ENCODE peak calls at places on chromosomes 7 and 10, in nine cellular contexts. Z, R, A, J, G, C, Y, D and O are unnamed samples.

GRCh38 chr7:16071246-16071857 is 350.0 kb downstream of the CRPPA start:
- DNase-seq in A (peak), R (peak), C (peak), J (peak), Z (peak), D (peak), Y (no peak), G (peak), O (no peak)

GRCh38 chr7:36096460-36097095 is 56.5 kb upstream of the EEPD1 start:
- DNase-seq in A (no peak), G (no peak), Y (peak), J (no peak), D (no peak), R (no peak), Z (no peak), C (no peak), O (no peak)

GRCh38 chr7:129362528-129362927 is 71.7 kb upstream of the STRIP2 start:
- DNase-seq in D (no peak), C (no peak), J (no peak), Z (no peak), R (no peak), A (no peak), Y (no peak), G (no peak), O (no peak)

GRCh38 chr10:71647526-71648354 is 71.8 kb downstream of the C10orf105 start:
- DNase-seq in J (peak), A (no peak), R (peak), C (no peak), G (no peak), Z (no peak), Y (no peak), D (no peak), O (no peak)

GRCh38 chr7:35647171-35647574 is 47.8 kb downstream of the HERPUD2 start:
- DNase-seq in C (no peak), D (no peak), R (no peak), G (no peak), Y (no peak), A (no peak), J (no peak), Z (peak), O (no peak)

GRCh38 chr7:15168489-15168888 is 265.9 kb upstream of the DGKB start:
- DNase-seq in J (peak), R (no peak), C (no peak), D (no peak), Y (no peak), A (no peak), G (no peak), Z (no peak), O (no peak)

GRCh38 chr7:100191775-100192174 is 14.1 kb downstream of the STAG3 start:
- DNase-seq in R (peak), G (no peak), D (no peak), Y (no peak), A (no peak), Z (peak), J (peak), C (peak), O (no peak)

GRCh38 chr10:32050145-32050544 is 6.1 kb downstream of the KIF5B start:
- DNase-seq in R (no peak), G (no peak), A (no peak), D (no peak), Y (no peak), C (peak), J (no peak), Z (no peak), O (no peak)

GRCh38 chr10:116990276-116990800 is 14.6 kb downstream of the SHTN1 start:
- DNase-seq in D (no peak), A (no peak), Y (no peak), Z (no peak), R (no peak), C (no peak), J (no peak), G (no peak), O (no peak)

GRCh38 chr7:3112499-3113134 is 69.0 kb upstream of the CARD11 start:
- DNase-seq in C (no peak), D (no peak), G (peak), Z (no peak), R (no peak), J (no peak), Y (peak), A (no peak), O (no peak)

GRCh38 chr7:150565239-150565638 is 2.0 kb upstream of the GIMAP4 start:
- DNase-seq in Z (no peak), R (no peak), D (no peak), A (no peak), C (no peak), J (no peak), Y (no peak), G (no peak), O (no peak)

GRCh38 chr10:24223953-24224352 is 15.0 kb downstream of the KIAA1217 start:
- DNase-seq in C (no peak), Y (no peak), D (no peak), Z (peak), R (peak), J (no peak), G (no peak), A (no peak), O (no peak)

GRCh38 chr10:110530131-110530831 is 32.6 kb downstream of the DUSP5 start:
- DNase-seq in D (no peak), C (peak), G (no peak), A (peak), R (peak), Z (peak), Y (peak), J (peak), O (no peak)

GRCh38 chr10:112811741-112812551 is 138.1 kb upstream of the TCF7L2 start:
- DNase-seq in R (peak), Y (peak), Z (peak), G (no peak), C (peak), J (peak), A (peak), D (no peak), O (peak)

GRCh38 chr7:18212308-18212707 is 184.7 kb upstream of the PRPS1L1 start:
- DNase-seq in G (no peak), Z (peak), A (no peak), R (peak), D (no peak), Y (no peak), J (peak), C (no peak), O (no peak)

GRCh38 chr10:121498071-121498470 is 100.2 kb downstream of the FGFR2 start:
- DNase-seq in C (no peak), J (no peak), A (no peak), R (no peak), Z (no peak), G (no peak), Y (no peak), D (no peak), O (no peak)

GRCh38 chr7:157482517-157483120 is 145.8 kb downstream of the DNAJB6 start:
- DNase-seq in Y (peak), A (no peak), G (no peak), C (no peak), D (no peak), J (peak), Z (no peak), R (no peak), O (no peak)

GRCh38 chr7:36911788-36912187 is 187.5 kb upstream of the AOAH start:
- DNase-seq in R (no peak), A (no peak), C (peak), Y (no peak), G (no peak), J (no peak), D (no peak), Z (no peak), O (no peak)

GRCh38 chr10:930415-931325 is 835 bp downstream of the LARP4B start:
- DNase-seq in J (peak), G (peak), C (peak), A (no peak), Y (peak), R (peak), D (peak), Z (peak), O (no peak)

GRCh38 chr7:76333388-76334101 is 25.2 kb downstream of the YWHAG start:
- DNase-seq in C (no peak), G (no peak), A (no peak), J (no peak), Z (peak), R (no peak), D (no peak), Y (no peak), O (no peak)

GRCh38 chr7:149885191-149886017 is 11.6 kb downstream of the ATP6V0E2 start:
- DNase-seq in D (no peak), R (no peak), A (no peak), Z (peak), Y (peak), C (peak), G (no peak), J (no peak), O (no peak)

GRCh38 chr7:158700008-158700407 is 4.6 kb downstream of the NCAPG2 start:
- DNase-seq in C (no peak), A (no peak), G (no peak), R (no peak), J (no peak), Y (no peak), Z (no peak), D (no peak), O (no peak)

GRCh38 chr7:1854521-1855395 is 184.7 kb downstream of the ELFN1 start:
- DNase-seq in A (no peak), D (no peak), J (peak), Z (no peak), C (no peak), Y (peak), R (no peak), G (no peak), O (no peak)

GRCh38 chr7:18590259-18590658 is 94.7 kb downstream of the HDAC9 start:
- DNase-seq in D (no peak), A (no peak), C (no peak), Y (no peak), G (no peak), R (no peak), Z (no peak), J (peak), O (no peak)

GRCh38 chr7:131110294-131111080 is 217.2 kb upstream of the MKLN1 start:
- DNase-seq in D (no peak), A (no peak), G (no peak), J (peak), R (peak), Y (no peak), Z (peak), C (peak), O (no peak)

GRCh38 chr7:130886438-130887135 is 152.6 kb upstream of the KLF14 start:
- DNase-seq in Y (no peak), A (no peak), C (no peak), G (no peak), R (no peak), Z (no peak), J (peak), D (no peak), O (no peak)

GRCh38 chr7:41403291-41403690 is 299.6 kb downstream of the INHBA start:
- DNase-seq in J (no peak), R (no peak), G (no peak), A (no peak), Z (no peak), D (no peak), Y (no peak), C (peak), O (no peak)

GRCh38 chr7:82839555-82839954 is 323.1 kb downstream of the PCLO start:
- DNase-seq in D (no peak), J (no peak), A (no peak), R (no peak), Y (no peak), G (no peak), C (no peak), Z (no peak), O (no peak)

GRCh38 chr7:108407674-108408073 is 48.6 kb downstream of the NRCAM start:
- DNase-seq in R (no peak), Y (no peak), J (no peak), A (no peak), C (no peak), G (no peak), Z (no peak), D (no peak), O (no peak)

GRCh38 chr7:102140952-102141370 is 145.7 kb upstream of the SH2B2 start:
- DNase-seq in C (no peak), D (peak), J (no peak), Z (no peak), Y (no peak), R (no peak), G (no peak), A (no peak), O (no peak)

GRCh38 chr10:100734295-100735086 is 10.9 kb upstream of the PAX2 start:
- DNase-seq in G (no peak), C (no peak), D (no peak), J (no peak), A (no peak), Z (no peak), Y (no peak), R (no peak), O (no peak)

GRCh38 chr10:102775201-102775972 is 31.6 kb downstream of the WBP1L start:
- DNase-seq in Y (no peak), J (no peak), C (no peak), G (no peak), D (no peak), A (no peak), R (peak), Z (peak), O (peak)

GRCh38 chr7:116492654-116493109 is 6.9 kb upstream of the CAV2 start:
- DNase-seq in J (no peak), R (no peak), C (no peak), Z (no peak), Y (no peak), A (no peak), D (no peak), G (no peak), O (no peak)

GRCh38 chr7:97015787-97016391 is 8.7 kb downstream of the DLX5 start:
- DNase-seq in G (no peak), R (no peak), Y (no peak), A (no peak), C (no peak), D (no peak), J (no peak), Z (no peak), O (no peak)

GRCh38 chr7:90728568-90728967 is 132.4 kb downstream of the CDK14 start:
- DNase-seq in Y (no peak), J (no peak), A (no peak), C (no peak), R (no peak), Z (no peak), D (no peak), G (no peak), O (no peak)
- H3K4me3 ChIP-seq in Y (no peak), J (no peak), A (no peak), C (no peak), R (no peak), Z (no peak), D (peak), G (no peak), O (no peak)

GRCh38 chr10:15442056-15442455 is 71.0 kb upstream of the FAM171A1 start:
- DNase-seq in Y (no peak), A (no peak), C (no peak), G (no peak), Z (no peak), R (no peak), J (no peak), D (no peak), O (no peak)

GRCh38 chr10:15440204-15440711 is 69.2 kb upstream of the FAM171A1 start:
- DNase-seq in C (no peak), A (no peak), Z (no peak), R (no peak), J (no peak), Y (no peak), D (no peak), G (no peak), O (no peak)

GRCh38 chr10:15436696-15437095 is 65.6 kb upstream of the FAM171A1 start:
- DNase-seq in G (no peak), Y (no peak), J (no peak), A (no peak), C (peak), D (no peak), R (peak), Z (peak), O (no peak)

GRCh38 chr10:15444105-15445021 is 73.3 kb upstream of the FAM171A1 start:
- DNase-seq in Y (no peak), A (no peak), D (no peak), C (no peak), Z (no peak), J (no peak), R (no peak), G (no peak), O (no peak)

DNA sequence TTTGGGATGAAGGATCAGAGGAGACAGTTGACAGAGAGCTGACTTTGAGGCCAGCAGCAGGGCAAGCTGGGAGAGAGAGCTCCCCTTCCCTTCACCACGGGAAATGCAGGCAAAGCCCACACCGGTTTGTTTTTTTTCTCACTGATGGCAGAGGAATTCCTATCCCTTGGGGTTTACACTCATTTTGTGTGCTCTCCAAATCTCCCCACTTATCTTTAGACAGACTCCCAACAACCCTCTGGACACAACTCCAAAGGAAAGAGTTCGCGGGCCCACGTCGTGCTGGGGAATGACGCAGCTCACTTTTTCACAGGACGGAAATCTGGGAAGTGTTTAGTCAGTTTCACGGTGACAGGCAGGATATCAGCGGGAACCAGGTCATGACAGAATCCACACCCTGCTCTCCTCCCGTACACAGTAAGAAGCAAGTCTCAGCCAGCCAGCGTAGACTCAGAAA is 68.3 kb upstream of the FAM171A1 start:
- DNase-seq in G (no peak), D (no peak), Z (peak), A (no peak), J (peak), R (peak), Y (no peak), C (peak), O (no peak)
- H3K4me3 ChIP-seq in G (no peak), D (no peak), Z (peak), A (no peak), J (peak), R (peak), Y (no peak), C (peak), O (peak)

GRCh38 chr7:47475880-47476227 is 106.1 kb downstream of the TNS3 start:
- DNase-seq in D (no peak), Z (no peak), J (no peak), G (no peak), R (no peak), Y (no peak), C (no peak), A (no peak), O (no peak)
- H3K4me3 ChIP-seq in D (no peak), Z (no peak), J (no peak), G (no peak), R (no peak), Y (no peak), C (no peak), A (peak), O (no peak)

GRCh38 chr7:54664235-54665228 is 94.5 kb downstream of the SEC61G start:
- DNase-seq in Y (no peak), D (peak), J (peak), G (no peak), C (peak), R (peak), A (no peak), Z (peak), O (no peak)

GRCh38 chr7:54662701-54663100 is 96.3 kb downstream of the SEC61G start:
- DNase-seq in D (no peak), G (no peak), R (no peak), C (no peak), Y (no peak), Z (no peak), J (no peak), A (no peak), O (no peak)

GRCh38 chr7:54663603-54664234 is 95.3 kb downstream of the SEC61G start:
- DNase-seq in R (no peak), Y (no peak), G (no peak), C (no peak), D (no peak), J (peak), Z (no peak), A (no peak), O (no peak)

GRCh38 chr7:54663186-54663585 is 95.8 kb downstream of the SEC61G start:
- DNase-seq in R (no peak), C (no peak), A (no peak), J (no peak), G (no peak), Z (no peak), D (no peak), Y (no peak), O (no peak)
- H3K4me3 ChIP-seq in R (no peak), C (no peak), A (no peak), J (no peak), G (no peak), Z (no peak), D (no peak), Y (no peak), O (no peak)

GRCh38 chr7:30502470-30503251 is 2.0 kb downstream of the GGCT start:
- DNase-seq in D (no peak), Z (no peak), Y (no peak), J (no peak), R (no peak), A (no peak), C (no peak), G (no peak), O (no peak)
- H3K4me3 ChIP-seq in D (no peak), Z (no peak), Y (no peak), J (no peak), R (peak), A (peak), C (peak), G (no peak), O (no peak)

GRCh38 chr10:21510218-21511070 is 15.0 kb downstream of the SKIDA1 start:
- DNase-seq in G (no peak), Y (no peak), D (no peak), Z (peak), A (no peak), J (peak), C (peak), R (no peak), O (no peak)
- H3K4me3 ChIP-seq in G (no peak), Y (no peak), D (no peak), Z (peak), A (no peak), J (peak), C (peak), R (peak), O (peak)

DNA sequence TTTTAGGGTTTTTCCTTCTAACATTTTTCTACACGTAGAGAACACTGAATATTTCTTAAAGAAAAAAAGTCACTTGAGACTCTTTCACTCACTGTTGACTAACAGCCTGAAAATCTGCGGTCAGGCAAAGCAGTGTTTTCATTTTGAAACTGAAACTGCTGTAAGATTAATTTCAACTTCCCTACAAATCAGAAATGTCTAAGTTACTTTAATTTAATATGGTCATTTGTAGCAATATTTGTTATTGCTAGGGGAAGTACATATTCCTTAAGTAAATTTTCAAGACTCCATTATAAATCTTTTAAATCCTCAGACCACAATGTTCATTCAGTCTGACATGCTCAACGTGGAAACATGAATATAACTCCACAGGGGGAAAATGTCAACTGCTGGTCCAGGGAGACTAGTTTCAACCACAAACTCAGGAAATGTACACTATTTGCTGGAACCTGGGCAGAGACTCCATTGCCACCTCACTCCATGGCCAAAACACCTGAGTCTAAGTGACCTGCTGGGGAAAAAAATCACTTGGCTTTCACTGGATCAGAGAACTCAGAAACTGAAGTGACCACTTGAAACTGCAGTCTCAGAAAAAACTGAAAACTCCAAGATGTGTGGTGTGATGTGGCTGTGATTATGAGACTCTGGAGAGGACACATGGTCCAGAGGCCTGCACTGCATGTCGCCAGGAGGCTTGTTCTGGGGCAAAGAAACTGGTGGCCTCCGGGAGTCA is 161.2 kb downstream of the TAX1BP1 start:
- DNase-seq in A (no peak), C (peak), Y (no peak), Z (peak), R (peak), G (peak), J (peak), D (peak), O (peak)
- H3K4me3 ChIP-seq in A (no peak), C (peak), Y (no peak), Z (peak), R (peak), G (no peak), J (peak), D (no peak), O (peak)